ENCODE peak calls at places on chromosome 6, in six cellular contexts. A, N, J, I, P and G are unnamed samples.

GRCh38 chr6:123901441-123901840 is 97.8 kb downstream of the NKAIN2 start:
- DNase-seq in A (no peak), N (no peak), J (no peak), I (no peak), P (no peak), G (no peak)

GRCh38 chr6:157074969-157075368 is 248.3 kb downstream of the TMEM242 start:
- DNase-seq in A (peak; percentile 14), N (no peak), J (no peak), I (no peak), P (no peak), G (no peak)

GRCh38 chr6:68635706-68636513 is 828 bp downstream of the ADGRB3 start:
- DNase-seq in A (peak; percentile 42), N (no peak), J (no peak), I (peak; percentile 45), P (peak; percentile 33), G (no peak)

GRCh38 chr6:150940951-150941350 is 75.4 kb downstream of the MTHFD1L start:
- DNase-seq in A (no peak), N (no peak), J (no peak), I (no peak), P (no peak), G (no peak)

GRCh38 chr6:164039954-164040375 is 625.4 kb downstream of the QKI start:
- DNase-seq in A (peak; percentile 59), N (peak; percentile 73), J (no peak), I (no peak), P (no peak), G (no peak)

GRCh38 chr6:6319947-6320811 is at the start of gene F13A1:
- DNase-seq in A (no peak), N (peak; percentile 59), J (no peak), I (no peak), P (no peak), G (no peak)

GRCh38 chr6:2862712-2863174 is 21.1 kb upstream of the SERPINB1 start:
- DNase-seq in A (no peak), N (peak; percentile 69), J (no peak), I (no peak), P (no peak), G (peak; percentile 42)

GRCh38 chr6:53301801-53302537 is 46.8 kb downstream of the ELOVL5 start:
- DNase-seq in A (peak; percentile 36), N (no peak), J (no peak), I (no peak), P (no peak), G (no peak)

GRCh38 chr6:110814488-110815259 is 595 bp downstream of the CDK19 start:
- DNase-seq in A (peak; percentile 51), N (peak; percentile 77), J (peak; percentile 41), I (peak; percentile 70), P (peak; percentile 9), G (peak; percentile 59)

GRCh38 chr6:148247386-148248063 is 95.1 kb upstream of the SASH1 start:
- DNase-seq in A (no peak), N (no peak), J (no peak), I (no peak), P (no peak), G (peak; percentile 0)

GRCh38 chr6:108254436-108255410 is 6.1 kb downstream of the SNX3 start:
- DNase-seq in A (no peak), N (no peak), J (no peak), I (no peak), P (no peak), G (no peak)

GRCh38 chr6:3999800-4000661 is 78.9 kb downstream of the FAM217A start:
- DNase-seq in A (peak; percentile 31), N (no peak), J (no peak), I (no peak), P (no peak), G (no peak)

GRCh38 chr6:144423167-144423566 is 138.0 kb downstream of the UTRN start:
- DNase-seq in A (no peak), N (no peak), J (no peak), I (peak; percentile 57), P (no peak), G (no peak)

GRCh38 chr6:73560853-73561407 is 40.1 kb upstream of the EEF1A1 start:
- DNase-seq in A (no peak), N (no peak), J (no peak), I (no peak), P (no peak), G (no peak)

GRCh38 chr6:92667843-92668242 is 751.5 kb downstream of the EPHA7 start:
- DNase-seq in A (no peak), N (no peak), J (no peak), I (peak; percentile 74), P (no peak), G (no peak)